ENCODE peak calls at places on chromosome 13, in four cellular contexts. C is effector CD4-positive, alpha-beta T cell; B is nucleus accumbens; I is ELR. P is an unnamed sample.

GRCh38 chr13:37138169-37138568 is 32.7 kb upstream of the CSNK1A1L start:
- DNase-seq in C (no peak), B (no peak), I (peak), P (peak)

GRCh38 chr13:18998389-18998788 is 183.2 kb downstream of the TUBA3C start:
- DNase-seq in C (no peak), B (no peak), I (no peak), P (no peak)

GRCh38 chr13:37868691-37869505 is 674 bp downstream of the TRPC4 start:
- DNase-seq in C (no peak), B (no peak), I (peak), P (peak)

GRCh38 chr13:54162069-54162468 is 1133.5 kb downstream of the OLFM4 start:
- DNase-seq in C (no peak), B (no peak), I (no peak), P (no peak)

GRCh38 chr13:49791753-49792549 is 531 bp downstream of the KPNA3 start:
- DNase-seq in C (peak), B (peak), I (peak), P (no peak)

GRCh38 chr13:73535341-73535740 is 476.5 kb downstream of the KLF5 start:
- DNase-seq in C (no peak), B (no peak), I (no peak), P (no peak)

GRCh38 chr13:85741017-85741416 is 58.2 kb downstream of the SLITRK6 start:
- DNase-seq in C (no peak), B (no peak), I (no peak), P (no peak)

GRCh38 chr13:46124967-46125933 is 20.4 kb upstream of the CPB2 start:
- DNase-seq in C (no peak), B (no peak), I (peak), P (no peak)

GRCh38 chr13:23583491-23583890 is 13.3 kb downstream of the TNFRSF19 start:
- DNase-seq in C (no peak), B (no peak), I (no peak), P (no peak)

GRCh38 chr13:100707818-100708740 is 33.5 kb upstream of the TMTC4 start:
- DNase-seq in C (no peak), B (no peak), I (no peak), P (peak)

GRCh38 chr13:50228527-50228926 is 213.3 kb downstream of the KCNRG start:
- DNase-seq in C (no peak), B (no peak), I (no peak), P (no peak)

GRCh38 chr13:109666656-109667448 is 119.5 kb downstream of the IRS2 start:
- DNase-seq in C (no peak), B (no peak), I (peak), P (peak)

GRCh38 chr13:59435024-59435423 is 728.7 kb downstream of the DIAPH3 start:
- DNase-seq in C (no peak), B (no peak), I (no peak), P (no peak)

GRCh38 chr13:45021250-45021649 is 31.9 kb downstream of the GPALPP1 start:
- DNase-seq in C (no peak), B (no peak), I (no peak), P (no peak)

GRCh38 chr13:29595380-29596063 is at the start of gene SLC7A1:
- DNase-seq in C (peak), B (peak), I (peak), P (peak)

GRCh38 chr13:111384441-111385181 is 64.2 kb downstream of the TEX29 start:
- DNase-seq in C (no peak), B (no peak), I (no peak), P (no peak)

GRCh38 chr13:91045351-91046034 is 302.0 kb upstream of the MIR17HG start:
- DNase-seq in C (no peak), B (no peak), I (peak), P (peak)

GRCh38 chr13:42039946-42040729 is 8.3 kb upstream of the DGKH start:
- DNase-seq in C (peak), B (peak), I (peak), P (peak)

GRCh38 chr13:113091211-113091771 is 14.3 kb upstream of the F7 start:
- DNase-seq in C (no peak), B (no peak), I (no peak), P (no peak)

GRCh38 chr13:35349673-35350278 is 126.7 kb downstream of the MAB21L1 start:
- DNase-seq in C (no peak), B (no peak), I (peak), P (peak)

GRCh38 chr13:108983273-108983672 is 353.9 kb downstream of the MYO16 start:
- DNase-seq in C (no peak), B (no peak), I (no peak), P (no peak)

GRCh38 chr13:84121456-84121855 is 239.2 kb upstream of the SLITRK1 start:
- DNase-seq in C (no peak), B (no peak), I (no peak), P (no peak)

GRCh38 chr13:69296130-69296529 is 811.5 kb upstream of the ATXN8OS start:
- DNase-seq in C (no peak), B (no peak), I (no peak), P (no peak)

GRCh38 chr13:100409132-100409531 is 179.5 kb downstream of the GGACT start:
- DNase-seq in C (no peak), B (no peak), I (peak), P (no peak)

GRCh38 chr13:110683203-110683883 is 22.6 kb downstream of the CARS2 start:
- DNase-seq in C (no peak), B (no peak), I (peak), P (no peak)

GRCh38 chr13:33519561-33520479 is 234.3 kb upstream of the STARD13 start:
- DNase-seq in C (no peak), B (no peak), I (peak), P (no peak)